ENCODE peak calls at places on chromosomes 7 and 10, in five cellular contexts. B is brain microvascular endothelial cell, I is body of pancreas, S is IMR-90, M is endodermal cell. F is an unnamed sample.

GRCh38 chr10:44965104-44965503 is 5.5 kb downstream of the RASSF4 start:
- DNase-seq in S (no peak), B (no peak), M (peak; percentile 16), I (no peak), F (no peak)

GRCh38 chr10:8416192-8416701 is 361.8 kb downstream of the GATA3 start:
- DNase-seq in I (no peak), M (no peak), S (no peak), B (no peak), F (no peak)

GRCh38 chr7:136139392-136139791 is 162.2 kb upstream of the MTPN start:
- DNase-seq in I (no peak), B (no peak), M (no peak), S (no peak), F (no peak)

GRCh38 chr10:13105184-13105583 is 5.2 kb downstream of the OPTN start:
- DNase-seq in B (no peak), S (peak; percentile 33), M (no peak), I (no peak), F (no peak)

GRCh38 chr7:138865843-138866242 is 67.8 kb upstream of the ATP6V0A4 start:
- DNase-seq in S (no peak), M (peak; percentile 49), B (peak; percentile 11), I (no peak), F (no peak)

GRCh38 chr7:92691578-92691977 is 101.4 kb upstream of the FAM133B start:
- DNase-seq in I (no peak), S (peak; percentile 76), B (peak; percentile 52), M (no peak), F (peak; percentile 80)

GRCh38 chr7:2202361-2202761 is 30.4 kb downstream of the MAD1L1 start:
- DNase-seq in I (no peak), S (no peak), B (no peak), M (no peak), F (no peak)

GRCh38 chr7:133109816-133110215 is 27.9 kb upstream of the CHCHD3 start:
- DNase-seq in B (no peak), I (no peak), M (no peak), S (no peak), F (no peak)

GRCh38 chr7:69837387-69838068 is 239.3 kb downstream of the AUTS2 start:
- DNase-seq in I (no peak), B (no peak), S (no peak), M (peak; percentile 81), F (peak; percentile 62)

GRCh38 chr10:44389150-44389549 is 4.3 kb upstream of the CXCL12 start:
- DNase-seq in I (peak; percentile 38), M (peak; percentile 31), S (no peak), B (no peak), F (no peak)

GRCh38 chr7:19275000-19275399 is 129.8 kb upstream of the FERD3L start:
- DNase-seq in B (no peak), I (no peak), M (no peak), S (no peak), F (no peak)

GRCh38 chr10:67841737-67842136 is 3.7 kb upstream of the DNAJC12 start:
- DNase-seq in B (no peak), I (no peak), M (no peak), S (no peak), F (no peak)

GRCh38 chr10:110642980-110643655 is 1.0 kb upstream of the RBM20 start:
- DNase-seq in B (no peak), S (no peak), M (peak; percentile 86), I (no peak), F (no peak)

GRCh38 chr7:22762866-22763265 is 35.9 kb downstream of the IL6 start:
- DNase-seq in I (no peak), M (peak; percentile 46), S (no peak), B (no peak), F (no peak)

GRCh38 chr10:104328916-104329710 is 9.2 kb downstream of the ITPRIP start:
- DNase-seq in S (peak; percentile 97), I (no peak), M (peak; percentile 76), B (peak; percentile 93), F (peak; percentile 95)

GRCh38 chr7:92925876-92926696 is 89.7 kb upstream of the CDK6 start:
- DNase-seq in S (peak; percentile 56), B (peak; percentile 52), I (no peak), M (peak; percentile 80), F (peak; percentile 26)

GRCh38 chr7:74598558-74598957 is 59.0 kb upstream of the GTF2I start:
- DNase-seq in S (peak; percentile 56), M (no peak), I (no peak), B (peak; percentile 6), F (peak; percentile 67)

GRCh38 chr7:148699024-148699771 is 495 bp downstream of the CUL1 start:
- DNase-seq in M (peak; percentile 82), B (no peak), I (peak; percentile 52), S (peak; percentile 45), F (peak; percentile 33)

GRCh38 chr7:69992938-69993337 is 394.7 kb downstream of the AUTS2 start:
- DNase-seq in B (no peak), I (no peak), S (no peak), M (no peak), F (no peak)

GRCh38 chr10:119320981-119321380 is 113.6 kb downstream of the GRK5 start:
- DNase-seq in S (peak; percentile 77), B (no peak), M (no peak), I (no peak), F (no peak)

GRCh38 chr7:127671341-127671740 is 19.3 kb downstream of the SND1 start:
- DNase-seq in I (no peak), B (no peak), M (no peak), S (no peak), F (no peak)

GRCh38 chr10:13865758-13866491 is 279.2 kb downstream of the PRPF18 start:
- DNase-seq in B (peak; percentile 80), S (peak; percentile 80), I (no peak), M (peak; percentile 84), F (peak; percentile 73)

GRCh38 chr10:78802866-78803265 is 265.9 kb upstream of the ZMIZ1 start:
- DNase-seq in S (peak; percentile 79), M (no peak), I (no peak), B (no peak), F (peak; percentile 66)

GRCh38 chr10:3404381-3404780 is 231.8 kb upstream of the PITRM1 start:
- DNase-seq in M (no peak), S (no peak), B (no peak), I (no peak), F (no peak)

GRCh38 chr10:32241946-32242345 is 105.0 kb downstream of the EPC1 start:
- DNase-seq in I (no peak), S (no peak), B (no peak), M (no peak), F (no peak)

GRCh38 chr10:115092258-115092554 is 959 bp upstream of the ATRNL1 start:
- DNase-seq in S (no peak), B (peak; percentile 25), M (no peak), I (no peak), F (no peak)

GRCh38 chr10:124321433-124322072 is 97.2 kb downstream of the OAT start:
- DNase-seq in M (peak; percentile 28), B (no peak), S (no peak), I (no peak), F (no peak)

GRCh38 chr10:8060010-8060703 is 5.7 kb downstream of the GATA3 start:
- DNase-seq in B (no peak), S (peak; percentile 25), M (no peak), I (no peak), F (peak; percentile 59)

GRCh38 chr7:37201876-37202198 is 246.8 kb downstream of the ELMO1 start:
- DNase-seq in S (no peak), I (no peak), M (no peak), B (no peak), F (no peak)
- TF ChIP-seq CTCF in S (no peak), I (no peak), M (peak; percentile 6), B (no peak), F (no peak)

GRCh38 chr7:876077-876971 is at the start of gene GET4:
- DNase-seq in S (peak; percentile 93), B (peak; percentile 95), I (peak; percentile 98), M (peak; percentile 98), F (peak; percentile 97)
- H3K4me3 ChIP-seq in S (peak within 1 kb of the TSS; percentile 93), B (peak within 1 kb of the TSS; percentile 87), I (peak within 1 kb of the TSS; percentile 73), M (peak within 1 kb of the TSS; percentile 81), F (peak within 1 kb of the TSS; percentile 90)

GRCh38 chr10:15236340-15236739 is 67.8 kb upstream of the NMT2 start:
- DNase-seq in M (no peak), B (peak; percentile 46), S (no peak), I (no peak), F (peak; percentile 27)
- TF ChIP-seq CTCF in M (no peak), B (no peak), S (no peak), I (no peak), F (no peak)

DNA sequence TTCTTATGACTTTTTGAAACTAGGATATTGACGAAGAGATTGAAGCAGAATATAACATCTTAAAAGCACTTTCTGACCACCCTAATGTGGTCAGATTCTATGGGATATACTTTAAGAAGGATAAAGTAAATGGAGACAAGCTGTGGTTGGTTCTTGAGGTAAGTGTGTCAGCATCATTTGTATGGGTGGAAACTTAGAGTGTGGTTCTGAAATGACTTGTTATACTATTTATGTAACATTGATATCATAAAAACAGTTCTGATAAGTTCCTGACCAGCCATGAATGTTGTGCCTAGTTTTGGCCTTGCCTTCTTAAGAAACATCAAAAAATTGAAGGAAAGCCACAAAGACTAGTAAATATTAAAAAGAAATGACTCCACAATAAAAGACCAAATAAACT is 20.8 kb downstream of the MYO3A start:
- DNase-seq in S (no peak), I (no peak), B (no peak), M (no peak), F (no peak)
- H3K4me3 ChIP-seq in S (no peak overlapping the region), I (no peak overlapping the region), B (no peak overlapping the region), M (no peak overlapping the region), F (no peak overlapping the region)

DNA sequence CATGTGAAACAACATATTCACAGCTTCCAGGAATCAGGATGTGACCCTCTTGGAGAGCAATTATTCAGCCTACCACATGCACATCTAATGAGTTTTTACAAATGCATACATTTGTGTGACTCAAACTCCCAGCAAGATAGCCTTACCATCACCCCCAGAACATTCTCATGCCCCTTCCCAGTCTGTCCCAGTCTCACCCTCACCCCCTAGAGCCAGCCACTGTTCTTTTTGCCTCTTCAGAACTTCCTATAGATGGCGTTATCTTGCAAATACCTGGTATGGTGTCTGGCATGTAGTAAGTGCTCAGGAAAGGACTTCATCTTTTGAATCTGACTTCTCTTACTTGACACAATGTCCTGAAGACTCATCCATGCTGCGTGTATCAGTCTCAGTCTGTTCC is 23.9 kb upstream of the AOC1 start:
- DNase-seq in S (no peak), I (no peak), M (no peak), B (no peak), F (no peak)
- TF ChIP-seq CTCF in S (no peak), I (no peak), M (no peak), B (no peak), F (no peak)

GRCh38 chr7:100171087-100171681 is 2.8 kb upstream of the GAL3ST4 start:
- DNase-seq in S (no peak), B (no peak), I (no peak), M (peak; percentile 87), F (no peak)
- H3K4me3 ChIP-seq in S (no peak overlapping the region), B (peak overlapping the region; percentile 36), I (no peak overlapping the region), M (peak overlapping the region; percentile 58), F (peak overlapping the region; percentile 24)

DNA sequence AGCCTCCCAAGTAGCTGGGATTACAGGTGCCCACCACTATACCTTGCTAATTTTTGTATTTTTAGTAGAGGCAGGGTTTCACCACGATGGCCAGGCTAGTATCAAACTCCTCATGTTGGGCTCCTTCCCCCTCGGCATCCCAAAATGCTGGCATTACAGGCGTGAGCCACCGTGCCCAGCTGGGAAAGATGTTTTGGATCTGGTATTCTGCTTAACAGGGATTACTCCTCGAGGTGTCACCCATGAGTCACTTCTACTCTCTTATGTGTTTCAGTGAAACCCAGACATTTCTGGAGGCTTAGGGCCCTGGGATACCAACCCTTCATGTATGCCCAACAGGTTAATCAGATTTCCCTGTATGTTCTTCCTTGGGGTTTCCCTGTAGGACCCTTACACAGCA is 11.8 kb upstream of the OPN4 start:
- DNase-seq in M (no peak), I (no peak), S (peak; percentile 64), B (no peak), F (peak; percentile 16)
- TF ChIP-seq CTCF in M (no peak), I (no peak), S (peak; percentile 32), B (no peak), F (no peak)